ENCODE peak calls at places on chromosomes 3 and 15, in ten cellular contexts. Y is RWPE1; W is progenitor cell of endocrine pancreas; I is tibial nerve; E is pancreas; T is GM13977; P is activated CD8-positive, alpha-beta T cell treated with anti-CD3 and anti-CD28 coated beads for 36 hours; U is GM06990; Z is GM20000; O is heart left ventricle. R is an unnamed sample.

GRCh38 chr3:28667646-28668376 is 319.2 kb upstream of the AZI2 start:
- DNase-seq in T (peak), I (peak), W (peak), U (peak), Y (peak), E (peak), P (peak), Z (peak), O (peak), R (no peak)

GRCh38 chr15:75149911-75150709 is 51.6 kb upstream of the C15orf39 start:
- DNase-seq in T (no peak), E (no peak), Z (no peak), P (peak), O (no peak), I (no peak), W (no peak), U (no peak), Y (peak), R (no peak)

GRCh38 chr15:80556694-80557367 is 138.3 kb upstream of the ABHD17C start:
- DNase-seq in P (no peak), T (no peak), E (no peak), Y (no peak), Z (no peak), U (no peak), O (no peak), W (no peak), I (no peak), R (no peak)

GRCh38 chr15:48674876-48675275 is 29.4 kb upstream of the FBN1 start:
- DNase-seq in O (no peak), Y (no peak), Z (no peak), W (no peak), T (no peak), U (no peak), I (no peak), E (no peak), P (no peak), R (no peak)

GRCh38 chr3:124915254-124915653 is 19.3 kb downstream of the MUC13 start:
- DNase-seq in Y (no peak), E (no peak), W (no peak), Z (no peak), I (no peak), O (no peak), U (no peak), P (no peak), T (no peak), R (no peak)

GRCh38 chr3:135017494-135017893 is 222.4 kb downstream of the EPHB1 start:
- DNase-seq in Z (no peak), O (no peak), U (no peak), E (no peak), Y (no peak), W (no peak), P (no peak), T (no peak), I (no peak), R (no peak)

GRCh38 chr3:159637895-159638542 is 350.6 kb upstream of the IL12A start:
- DNase-seq in P (no peak), W (no peak), O (no peak), U (no peak), E (no peak), T (no peak), Z (no peak), Y (peak), I (no peak), R (no peak)

GRCh38 chr15:40313531-40314398 is 6.0 kb upstream of the PLCB2 start:
- DNase-seq in U (no peak), Z (no peak), I (no peak), O (peak), T (no peak), W (no peak), E (peak), Y (peak), P (peak), R (no peak)

GRCh38 chr3:71850654-71851053 is 65.7 kb upstream of the PROK2 start:
- DNase-seq in I (no peak), O (no peak), T (no peak), P (no peak), E (no peak), Y (no peak), W (no peak), U (no peak), Z (no peak), R (no peak)

GRCh38 chr3:71847794-71848193 is 62.8 kb upstream of the PROK2 start:
- DNase-seq in U (no peak), Y (no peak), T (no peak), Z (no peak), P (no peak), W (no peak), I (no peak), O (no peak), E (no peak), R (no peak)

GRCh38 chr3:71846189-71846588 is 61.2 kb upstream of the PROK2 start:
- DNase-seq in Z (no peak), Y (no peak), W (no peak), P (no peak), O (no peak), I (no peak), U (no peak), E (no peak), T (no peak), R (peak)

GRCh38 chr3:71851878-71852277 is 66.9 kb upstream of the PROK2 start:
- DNase-seq in W (no peak), Z (no peak), O (no peak), Y (no peak), T (no peak), E (no peak), I (no peak), P (no peak), U (no peak), R (no peak)

DNA sequence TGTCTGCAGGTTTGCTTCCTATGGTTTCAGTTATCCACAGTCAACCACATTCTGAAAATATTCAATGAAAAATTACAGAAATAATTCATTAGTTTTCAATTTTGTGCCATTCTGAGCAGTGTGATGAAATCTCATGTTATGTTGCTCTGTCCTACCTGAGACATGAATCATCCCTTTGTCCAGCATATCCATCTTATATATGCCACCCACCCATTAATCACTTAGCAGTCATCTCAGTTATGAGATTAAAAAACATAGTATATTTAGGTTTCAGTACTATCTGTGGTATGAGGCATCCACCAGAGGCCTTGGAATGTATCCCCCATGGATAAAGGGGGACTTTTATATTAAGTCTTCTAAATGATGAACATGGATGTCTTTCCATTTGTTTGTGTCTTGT is 64.7 kb upstream of the PROK2 start:
- DNase-seq in T (no peak), Z (no peak), P (no peak), U (no peak), Y (peak), W (no peak), O (no peak), E (no peak), I (no peak), R (no peak)
- TF ChIP-seq CTCF in T (no peak), Z (no peak), P (no peak), U (no peak), Y (no peak), W (no peak), O (no peak), E (no peak), I (no peak), R (no peak)

GRCh38 chr3:16249336-16249735 is 15.4 kb downstream of the DPH3 start:
- DNase-seq in Y (no peak), O (no peak), E (no peak), P (peak), Z (no peak), T (no peak), W (no peak), I (no peak), U (no peak), R (no peak)
- TF ChIP-seq CTCF in Y (no peak), O (peak), E (no peak), P (peak), Z (peak), T (peak), W (peak), I (no peak), U (peak), R (peak)

GRCh38 chr3:176651622-176652021 is 545.7 kb downstream of the TBL1XR1 start:
- DNase-seq in O (no peak), P (no peak), U (no peak), Y (no peak), Z (no peak), T (no peak), I (no peak), E (no peak), W (no peak), R (no peak)

GRCh38 chr3:176647988-176648387 is 549.3 kb downstream of the TBL1XR1 start:
- DNase-seq in E (no peak), U (no peak), Z (no peak), P (no peak), Y (no peak), I (no peak), T (no peak), O (no peak), W (no peak), R (no peak)

GRCh38 chr3:176650478-176650877 is 546.8 kb downstream of the TBL1XR1 start:
- DNase-seq in I (no peak), O (no peak), U (no peak), Z (no peak), T (no peak), E (no peak), P (no peak), W (no peak), Y (peak), R (no peak)
- TF ChIP-seq CTCF in I (no peak), O (no peak), U (no peak), Z (no peak), T (peak), E (no peak), P (no peak), W (peak), Y (no peak), R (no peak)

GRCh38 chr3:141368925-141369794 is 856 bp downstream of the ZBTB38 start:
- DNase-seq in Z (no peak), W (no peak), P (no peak), T (no peak), E (no peak), U (no peak), O (no peak), Y (no peak), I (no peak), R (no peak)

GRCh38 chr3:141368062-141368924 is at the start of gene ZBTB38:
- DNase-seq in T (no peak), E (peak), I (peak), O (peak), W (peak), Y (peak), Z (peak), P (no peak), U (peak), R (no peak)

GRCh38 chr3:141367038-141367730 is 1.1 kb upstream of the ZBTB38 start:
- DNase-seq in O (no peak), Z (no peak), I (no peak), T (no peak), P (no peak), U (no peak), Y (peak), E (no peak), W (no peak), R (no peak)

GRCh38 chr3:141365206-141365605 is 3.1 kb upstream of the ZBTB38 start:
- DNase-seq in Y (no peak), T (no peak), Z (no peak), E (no peak), I (no peak), U (no peak), W (no peak), O (no peak), P (no peak), R (no peak)

DNA sequence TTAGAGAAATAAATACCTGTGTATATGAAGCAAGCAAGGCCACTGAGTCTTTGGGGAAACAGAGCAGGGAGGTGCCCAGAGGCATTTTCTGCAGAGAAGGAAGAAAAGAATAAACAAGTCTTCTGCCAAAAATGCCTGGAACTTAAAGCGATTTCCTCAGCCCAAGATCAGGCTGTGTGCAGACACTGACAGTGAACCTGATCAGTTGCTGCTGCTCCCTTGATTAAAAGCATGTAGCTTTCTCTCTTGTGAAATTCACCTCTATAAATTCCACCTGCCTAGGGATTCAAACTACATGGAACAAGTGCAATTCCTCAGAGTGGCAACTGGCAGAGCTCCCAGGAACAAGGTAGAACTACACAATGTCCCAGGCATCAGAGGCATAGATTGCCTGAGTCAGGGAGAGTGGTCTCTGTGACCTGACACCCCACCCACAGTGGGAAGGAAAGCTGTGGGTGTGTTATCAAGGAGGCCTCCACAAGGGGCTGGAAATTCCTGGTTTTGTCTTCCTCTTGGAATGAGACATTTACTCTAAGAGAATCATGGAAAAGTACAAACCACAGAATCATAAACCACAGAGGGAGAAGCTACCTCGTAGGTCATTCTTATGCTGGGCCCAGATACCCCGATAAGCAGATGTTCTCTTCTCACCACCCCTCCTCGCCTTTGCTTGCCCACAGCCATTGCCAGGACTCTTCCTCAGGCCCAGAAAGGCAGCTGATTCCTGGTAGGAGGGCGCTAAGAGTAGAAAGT is 1.8 kb upstream of the ZBTB38 start:
- DNase-seq in O (peak), U (no peak), E (peak), I (peak), P (no peak), W (no peak), Z (no peak), T (no peak), Y (peak), R (no peak)
- TF ChIP-seq CTCF in O (no peak), U (no peak), E (no peak), I (no peak), P (no peak), W (no peak), Z (no peak), T (no peak), Y (no peak), R (no peak)

DNA sequence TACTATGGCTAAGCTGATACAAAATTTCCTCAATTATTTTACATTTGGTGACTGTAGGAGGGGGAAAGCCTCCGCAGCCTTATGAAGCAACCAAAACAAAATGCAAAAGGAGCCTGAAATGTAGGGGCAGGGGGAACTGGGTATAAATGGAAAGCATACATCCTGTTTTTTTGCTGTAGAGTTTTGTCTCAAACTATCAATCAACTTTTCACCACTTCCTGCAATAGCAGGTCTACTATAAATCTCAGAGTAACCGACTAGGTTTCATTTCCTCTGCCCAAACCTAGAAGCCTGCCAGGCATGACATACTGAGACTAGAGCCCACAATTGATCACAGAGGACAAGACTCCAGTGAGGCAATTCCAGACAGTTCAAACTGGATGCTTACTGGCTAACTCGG is 91.3 kb downstream of the SHQ1 start:
- DNase-seq in T (peak), E (no peak), I (no peak), U (peak), Z (peak), Y (no peak), W (no peak), O (no peak), P (peak), R (no peak)
- TF ChIP-seq CTCF in T (no peak), E (no peak), I (no peak), U (no peak), Z (no peak), Y (no peak), W (no peak), O (no peak), P (no peak), R (no peak)

GRCh38 chr3:10855871-10856662 is 40.0 kb downstream of the SLC6A11 start:
- DNase-seq in W (no peak), O (no peak), U (no peak), I (no peak), Z (no peak), P (no peak), Y (no peak), T (no peak), E (no peak), R (no peak)
- TF ChIP-seq CTCF in W (peak), O (no peak), U (peak), I (no peak), Z (no peak), P (no peak), Y (peak), T (peak), E (peak), R (peak)

GRCh38 chr3:32782417-32782816 is 35.4 kb upstream of the TRIM71 start:
- DNase-seq in W (no peak), P (no peak), U (no peak), O (no peak), Y (no peak), T (no peak), Z (no peak), E (no peak), I (no peak), R (no peak)

GRCh38 chr3:32780071-32780734 is 37.6 kb upstream of the TRIM71 start:
- DNase-seq in Z (no peak), T (no peak), I (no peak), P (no peak), E (no peak), Y (no peak), U (no peak), O (no peak), W (no peak), R (no peak)

GRCh38 chr3:32778389-32778788 is 39.4 kb upstream of the TRIM71 start:
- DNase-seq in E (no peak), U (no peak), Y (no peak), W (no peak), Z (no peak), T (no peak), O (no peak), P (peak), I (no peak), R (no peak)

GRCh38 chr3:32780735-32781210 is 37.0 kb upstream of the TRIM71 start:
- DNase-seq in T (peak), W (peak), U (peak), P (peak), E (peak), Z (peak), I (no peak), Y (peak), O (peak), R (no peak)

DNA sequence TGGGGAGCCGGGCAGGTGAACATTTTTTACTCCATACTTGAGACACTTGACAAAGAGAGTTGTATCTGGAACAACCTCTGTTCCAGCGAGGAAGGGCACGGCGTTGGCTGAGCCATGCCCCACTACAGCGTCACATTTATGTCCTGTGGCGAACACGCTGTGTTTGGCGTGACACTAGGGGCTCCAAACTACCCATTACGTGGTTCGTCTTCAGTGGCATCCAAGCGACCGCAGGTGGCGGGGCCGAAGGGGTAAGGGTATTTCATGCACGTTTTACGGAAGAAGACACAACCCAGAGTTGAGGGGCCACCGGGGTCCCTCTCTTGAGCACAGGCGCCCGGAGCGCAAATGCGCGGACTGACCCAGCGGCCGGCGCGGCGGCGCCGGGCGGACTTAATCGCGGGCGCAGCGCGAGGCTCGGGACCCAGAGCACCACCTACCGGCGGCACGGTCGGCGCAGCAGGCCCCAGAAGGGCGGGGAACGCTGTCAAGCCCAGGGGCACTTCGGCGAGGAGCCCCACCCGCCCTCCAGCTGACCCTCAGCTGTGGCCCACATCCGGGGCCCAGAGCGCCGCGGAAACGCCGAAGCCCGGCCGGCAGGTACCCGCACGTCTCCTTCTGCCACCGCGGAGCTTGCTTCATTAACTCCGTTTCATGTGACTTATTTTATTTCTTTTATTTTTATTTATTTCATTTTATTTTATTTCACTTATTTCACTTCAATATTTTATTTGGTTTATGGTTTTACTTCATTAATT is 36.4 kb upstream of the TRIM71 start:
- DNase-seq in T (peak), U (peak), W (peak), Y (peak), P (peak), I (peak), O (peak), Z (peak), E (peak), R (peak)
- TF ChIP-seq CTCF in T (peak), U (peak), W (peak), Y (peak), P (peak), I (peak), O (peak), Z (peak), E (peak), R (peak)

DNA sequence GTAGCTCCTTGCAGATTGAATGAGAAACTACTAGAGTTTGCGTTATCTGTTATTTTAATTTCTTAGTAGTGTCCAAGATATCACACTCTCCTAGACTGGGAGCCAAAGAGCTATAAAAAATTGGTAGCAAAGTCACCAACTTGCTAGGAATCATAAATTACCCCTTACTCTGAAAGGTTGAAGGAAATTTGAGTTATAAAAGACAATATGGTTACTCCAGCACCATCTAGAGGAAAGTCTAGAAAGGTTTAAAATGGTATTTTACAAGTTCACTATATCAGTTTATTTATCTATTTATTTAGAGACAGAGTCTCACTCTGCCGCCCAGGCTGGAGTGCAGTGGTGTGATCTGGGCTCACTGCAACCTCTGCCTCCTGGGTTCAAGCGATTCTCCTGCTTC is 121.6 kb downstream of the RBPMS2 start:
- DNase-seq in O (no peak), Z (no peak), W (no peak), U (no peak), P (no peak), E (no peak), T (no peak), I (no peak), Y (no peak), R (no peak)
- TF ChIP-seq CTCF in O (peak), Z (no peak), W (peak), U (peak), P (peak), E (peak), T (peak), I (no peak), Y (peak), R (peak)

DNA sequence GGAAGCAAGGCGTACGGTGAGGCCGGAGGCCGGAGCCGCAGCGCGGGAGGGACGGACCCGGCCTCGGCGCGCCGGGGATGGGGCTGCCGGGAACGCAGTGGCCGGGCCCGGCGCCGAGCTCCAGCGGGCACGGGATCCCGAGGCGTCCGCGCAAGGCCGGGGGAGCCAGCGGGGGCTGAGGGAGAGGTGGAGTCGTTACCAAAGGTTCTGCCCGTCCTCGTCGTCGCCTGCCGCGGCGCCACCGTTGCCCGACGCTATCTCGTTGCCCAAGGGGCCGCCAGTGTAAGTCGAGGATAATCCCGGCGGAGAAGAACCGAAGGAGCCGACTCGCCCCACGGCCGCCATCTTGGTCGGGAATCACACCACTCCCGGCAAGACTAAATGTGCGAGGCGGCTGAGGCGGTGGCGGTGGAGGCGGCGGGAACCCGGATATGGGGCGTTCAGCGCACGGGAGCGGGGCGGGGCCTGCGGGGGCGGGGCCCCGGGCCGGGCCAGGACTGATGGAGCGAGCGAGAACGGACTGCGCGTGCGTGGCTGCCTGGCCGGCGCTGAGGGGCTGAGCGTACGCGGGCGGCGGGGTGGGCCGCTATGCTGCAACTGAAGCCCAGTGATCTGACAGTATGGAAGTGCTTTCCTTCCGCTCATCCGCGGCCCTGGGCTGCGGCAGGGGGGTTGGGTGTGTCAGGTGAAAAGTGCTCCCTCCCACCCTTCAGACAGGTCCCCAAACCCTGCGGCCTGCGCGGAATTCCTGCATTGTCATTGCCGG is at the start of gene DYNC1LI1:
- DNase-seq in O (peak), T (peak), Y (peak), U (peak), Z (peak), P (peak), E (peak), I (peak), W (peak), R (peak)
- TF ChIP-seq CTCF in O (no peak), T (no peak), Y (no peak), U (no peak), Z (no peak), P (no peak), E (no peak), I (no peak), W (no peak), R (no peak)